ENCODE peak calls at places on chromosomes 13 and 19, in four cellular contexts. One of them, this sample, is unnamed.

GRCh38 chr13:46639033-46639981 is 86.3 kb downstream of the LRCH1 start:
- DNase-seq in H1: no peak
- DNase-seq in K562: no peak
- DNase-seq in GM12891: no peak
- DNase-seq in this sample: no peak

GRCh38 chr19:19591133-19591825 is 27.2 kb downstream of the PBX4 start:
- DNase-seq in K562: no peak
- DNase-seq in GM12891: no peak
- DNase-seq in H1: no peak
- DNase-seq in this sample: peak; percentile 60

GRCh38 chr13:95677564-95678386 is 836 bp downstream of the DNAJC3 start:
- DNase-seq in K562: no peak
- DNase-seq in H1: no peak
- DNase-seq in GM12891: no peak
- DNase-seq in this sample: no peak

GRCh38 chr13:50864492-50864891 is 21.0 kb upstream of the DLEU7 start:
- DNase-seq in GM12891: no peak
- DNase-seq in H1: no peak
- DNase-seq in K562: no peak
- DNase-seq in this sample: no peak

GRCh38 chr19:31113250-31113685 is 236.0 kb downstream of the TSHZ3 start:
- DNase-seq in GM12891: no peak
- DNase-seq in K562: no peak
- DNase-seq in H1: no peak
- DNase-seq in this sample: no peak

GRCh38 chr13:109145631-109146030 is 516.2 kb downstream of the MYO16 start:
- DNase-seq in K562: peak; percentile 15
- DNase-seq in GM12891: peak; percentile 45
- DNase-seq in H1: no peak
- DNase-seq in this sample: no peak

GRCh38 chr13:76942363-76942762 is 5.9 kb upstream of the ACOD1 start:
- DNase-seq in GM12891: no peak
- DNase-seq in K562: no peak
- DNase-seq in H1: no peak
- DNase-seq in this sample: no peak

GRCh38 chr13:109281823-109282239 is 504.6 kb downstream of the IRS2 start:
- DNase-seq in H1: no peak
- DNase-seq in K562: no peak
- DNase-seq in GM12891: no peak
- DNase-seq in this sample: no peak

GRCh38 chr13:40433577-40433976 is 232.9 kb downstream of the FOXO1 start:
- DNase-seq in K562: no peak
- DNase-seq in H1: no peak
- DNase-seq in GM12891: no peak
- DNase-seq in this sample: no peak

GRCh38 chr13:111961793-111962192 is 105.2 kb upstream of the SOX1 start:
- DNase-seq in GM12891: no peak
- DNase-seq in K562: no peak
- DNase-seq in H1: no peak
- DNase-seq in this sample: no peak

GRCh38 chr19:31214086-31214485 is 135.2 kb downstream of the TSHZ3 start:
- DNase-seq in K562: peak; percentile 41
- DNase-seq in H1: no peak
- DNase-seq in GM12891: no peak
- DNase-seq in this sample: no peak

GRCh38 chr19:49217382-49217781 is 59.8 kb downstream of the TRPM4 start:
- DNase-seq in K562: peak; percentile 1
- DNase-seq in GM12891: no peak
- DNase-seq in H1: no peak
- DNase-seq in this sample: no peak

GRCh38 chr13:111117289-111117688 is 2.2 kb downstream of the ARHGEF7 start:
- DNase-seq in K562: no peak
- DNase-seq in GM12891: no peak
- DNase-seq in H1: no peak
- DNase-seq in this sample: no peak

GRCh38 chr19:19342086-19343015 is 21.7 kb downstream of the MAU2 start:
- DNase-seq in GM12891: no peak
- DNase-seq in K562: peak; percentile 87
- DNase-seq in H1: peak; percentile 95
- DNase-seq in this sample: peak; percentile 83

GRCh38 chr13:32824671-32825070 is 191.6 kb upstream of the KL start:
- DNase-seq in K562: no peak
- DNase-seq in H1: no peak
- DNase-seq in GM12891: no peak
- DNase-seq in this sample: no peak

GRCh38 chr13:19151581-19152263 is 29.9 kb downstream of the TUBA3C start:
- DNase-seq in K562: no peak
- DNase-seq in GM12891: no peak
- DNase-seq in H1: no peak
- DNase-seq in this sample: no peak

GRCh38 chr13:33353210-33353609 is 67.7 kb upstream of the STARD13 start:
- DNase-seq in K562: no peak
- DNase-seq in GM12891: peak; percentile 17
- DNase-seq in H1: no peak
- DNase-seq in this sample: no peak

GRCh38 chr13:77571956-77572355 is 36.5 kb downstream of the SCEL start:
- DNase-seq in K562: no peak
- DNase-seq in GM12891: no peak
- DNase-seq in H1: no peak
- DNase-seq in this sample: no peak

GRCh38 chr19:13613447-13613846 is 107.2 kb upstream of the CACNA1A start:
- DNase-seq in K562: no peak
- DNase-seq in GM12891: no peak
- DNase-seq in H1: no peak
- DNase-seq in this sample: no peak

GRCh38 chr13:99403458-99403971 is 96.3 kb upstream of the GPR183 start:
- DNase-seq in GM12891: no peak
- DNase-seq in H1: no peak
- DNase-seq in K562: no peak
- DNase-seq in this sample: no peak

GRCh38 chr19:44260343-44260681 is 626 bp downstream of the ZNF233 start:
- DNase-seq in GM12891: no peak
- DNase-seq in H1: peak; percentile 45
- DNase-seq in K562: no peak
- DNase-seq in this sample: no peak
- TF ChIP-seq TAF1 in GM12891: no peak
- TF ChIP-seq TAF1 in H1: no peak
- TF ChIP-seq TAF1 in K562: no peak
- TF ChIP-seq TAF1 in this sample: no peak

DNA sequence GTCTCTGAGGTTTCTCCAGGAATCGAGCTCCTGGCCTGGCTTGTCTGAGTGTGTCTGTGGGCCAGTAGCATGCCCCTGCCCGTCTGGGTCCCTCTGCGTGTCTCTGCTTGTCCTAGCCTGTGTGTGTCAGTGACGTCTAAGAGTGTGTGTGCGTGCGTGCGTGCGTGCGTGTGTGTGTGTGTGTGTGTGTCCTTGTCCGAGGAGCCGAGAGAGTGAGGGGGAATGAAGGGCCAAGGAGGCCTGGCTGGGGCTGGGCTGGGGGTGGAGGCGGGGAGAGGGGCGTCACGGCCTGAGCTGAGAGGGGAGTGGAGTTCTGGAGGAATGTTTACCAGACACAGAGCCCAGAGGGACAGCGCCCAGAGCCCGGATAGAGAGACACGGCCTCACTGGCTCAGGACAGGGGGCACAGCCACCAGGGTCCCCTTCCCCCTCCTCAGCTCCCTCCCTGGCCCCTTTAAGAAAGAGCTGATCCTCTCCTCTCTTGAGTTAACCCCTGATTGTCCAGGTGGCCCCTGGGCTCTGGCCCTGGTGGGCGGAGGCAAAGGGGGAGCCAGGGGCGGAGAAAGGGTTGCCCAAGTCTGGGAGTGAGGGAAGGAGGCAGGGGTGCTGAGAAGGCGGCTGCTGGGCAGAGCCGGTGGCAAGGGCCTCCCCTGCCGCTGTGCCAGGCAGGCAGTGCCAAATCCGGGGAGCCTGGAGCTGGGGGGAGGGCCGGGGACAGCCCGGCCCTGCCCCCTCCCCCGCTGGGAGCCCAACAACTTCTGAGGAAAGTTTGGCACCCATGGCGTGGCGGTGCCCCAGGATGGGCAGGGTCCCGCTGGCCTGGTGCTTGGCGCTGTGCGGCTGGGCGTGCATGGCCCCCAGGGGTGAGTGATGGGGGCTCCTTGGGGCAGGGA is at the start of gene AXL:
- DNase-seq in K562: no peak
- DNase-seq in GM12891: no peak
- DNase-seq in H1: peak; percentile 90
- DNase-seq in this sample: no peak
- TF ChIP-seq POLR2AphosphoS5 in K562: no peak
- TF ChIP-seq POLR2AphosphoS5 in GM12891: no peak
- TF ChIP-seq POLR2AphosphoS5 in H1: no peak
- TF ChIP-seq POLR2AphosphoS5 in this sample: no peak

GRCh38 chr13:29774830-29775229 is 75.6 kb downstream of the UBL3 start:
- DNase-seq in K562: no peak
- DNase-seq in GM12891: no peak
- DNase-seq in H1: no peak
- DNase-seq in this sample: no peak

GRCh38 chr13:29767006-29767405 is 83.4 kb downstream of the UBL3 start:
- DNase-seq in GM12891: no peak
- DNase-seq in K562: no peak
- DNase-seq in H1: no peak
- DNase-seq in this sample: no peak

GRCh38 chr13:29771247-29771646 is 79.2 kb downstream of the UBL3 start:
- DNase-seq in H1: no peak
- DNase-seq in K562: no peak
- DNase-seq in GM12891: no peak
- DNase-seq in this sample: no peak
- TF ChIP-seq TAF1 in H1: no peak
- TF ChIP-seq TAF1 in K562: no peak
- TF ChIP-seq TAF1 in GM12891: no peak
- TF ChIP-seq TAF1 in this sample: no peak

DNA sequence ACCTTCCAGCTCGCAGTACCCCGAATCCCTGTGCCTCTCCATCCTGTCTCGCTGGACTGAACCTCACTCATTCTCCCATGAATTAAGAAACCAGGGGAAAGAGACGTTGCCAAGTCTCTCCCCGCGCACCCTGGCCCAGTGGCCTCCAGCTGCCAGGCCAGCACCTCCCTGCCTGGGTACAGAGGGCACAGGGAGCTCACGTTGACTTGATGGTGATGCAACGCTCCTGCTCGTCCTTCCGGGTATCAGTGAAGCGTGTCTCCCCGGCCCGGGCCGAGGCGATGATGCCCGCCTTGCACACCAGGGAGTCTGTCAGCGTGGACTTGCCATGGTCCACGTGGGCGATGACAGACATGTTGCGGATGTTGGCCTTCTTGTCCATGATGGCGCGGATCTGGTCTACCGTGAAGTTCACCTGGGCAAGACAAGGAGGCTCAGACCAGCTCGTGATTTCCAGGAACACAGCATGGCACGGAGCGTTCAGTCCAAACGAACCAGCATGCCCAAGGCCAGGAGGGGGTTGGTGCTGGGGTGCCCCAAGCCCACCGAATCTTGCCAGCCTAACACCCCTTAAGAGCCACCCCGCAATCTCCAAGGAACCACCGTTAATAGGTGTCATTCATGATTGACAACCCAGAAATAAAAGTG is 1.2 kb downstream of the EEF2 start:
- DNase-seq in H1: peak; percentile 45
- DNase-seq in K562: peak; percentile 27
- DNase-seq in GM12891: peak; percentile 42
- DNase-seq in this sample: peak; percentile 60
- TF ChIP-seq POLR2AphosphoS5 in H1: peak; percentile 84
- TF ChIP-seq POLR2AphosphoS5 in K562: peak; percentile 33
- TF ChIP-seq POLR2AphosphoS5 in GM12891: no peak
- TF ChIP-seq POLR2AphosphoS5 in this sample: peak; percentile 62

GRCh38 chr13:113220877-113221276 is 11.5 kb downstream of the CUL4A start:
- DNase-seq in GM12891: no peak
- DNase-seq in K562: no peak
- DNase-seq in H1: no peak
- DNase-seq in this sample: no peak

GRCh38 chr13:113211774-113212173 is 2.4 kb downstream of the CUL4A start:
- DNase-seq in K562: no peak
- DNase-seq in H1: no peak
- DNase-seq in GM12891: no peak
- DNase-seq in this sample: no peak

GRCh38 chr13:113220141-113220598 is 10.8 kb downstream of the CUL4A start:
- DNase-seq in H1: no peak
- DNase-seq in K562: peak; percentile 78
- DNase-seq in GM12891: no peak
- DNase-seq in this sample: no peak

GRCh38 chr13:113219311-113219940 is 10.0 kb downstream of the CUL4A start:
- DNase-seq in GM12891: no peak
- DNase-seq in K562: peak; percentile 48
- DNase-seq in H1: no peak
- DNase-seq in this sample: no peak

GRCh38 chr13:113216165-113217056 is 7.0 kb downstream of the CUL4A start:
- DNase-seq in H1: no peak
- DNase-seq in GM12891: no peak
- DNase-seq in K562: peak; percentile 55
- DNase-seq in this sample: no peak
- TF ChIP-seq TAF1 in H1: peak; percentile 41
- TF ChIP-seq TAF1 in GM12891: no peak
- TF ChIP-seq TAF1 in K562: no peak
- TF ChIP-seq TAF1 in this sample: no peak

GRCh38 chr19:39413269-39413902 is 917 bp downstream of the PLEKHG2 start:
- DNase-seq in H1: peak; percentile 72
- DNase-seq in K562: peak; percentile 52
- DNase-seq in GM12891: peak; percentile 66
- DNase-seq in this sample: no peak
- TF ChIP-seq POLR2AphosphoS5 in H1: peak; percentile 56
- TF ChIP-seq POLR2AphosphoS5 in K562: no peak
- TF ChIP-seq POLR2AphosphoS5 in GM12891: no peak
- TF ChIP-seq POLR2AphosphoS5 in this sample: no peak

This sample was measured in GM12892.